ENCODE peak calls at places on chromosomes 13 and 19, in four cellular contexts. Z, V, N and U are unnamed samples.

GRCh38 chr13:39616087-39616694 is 13.2 kb upstream of the LHFPL6 start:
- DNase-seq in N (no peak), V (no peak), Z (no peak), U (peak; percentile 57)

GRCh38 chr19:17244618-17245534 is 843 bp downstream of the NR2F6 start:
- DNase-seq in Z (no peak), N (no peak), V (no peak), U (no peak)

GRCh38 chr13:105231579-105231978 is 1303.9 kb downstream of the EFNB2 start:
- DNase-seq in Z (no peak), N (no peak), V (no peak), U (no peak)

GRCh38 chr13:102309110-102309509 is 92.7 kb downstream of the FGF14 start:
- DNase-seq in N (no peak), V (no peak), Z (no peak), U (peak; percentile 48)

GRCh38 chr13:19596960-19597361 is 35.6 kb upstream of the TPTE2 start:
- DNase-seq in Z (no peak), N (no peak), V (no peak), U (peak; percentile 63)

GRCh38 chr13:21124853-21125252 is 51.5 kb downstream of the SKA3 start:
- DNase-seq in V (no peak), Z (no peak), N (no peak), U (peak; percentile 49)

GRCh38 chr13:38401276-38401675 is 51.6 kb downstream of the UFM1 start:
- DNase-seq in N (no peak), V (no peak), Z (no peak), U (no peak)

GRCh38 chr19:4064551-4065260 is 2.0 kb downstream of the ZBTB7A start:
- DNase-seq in V (no peak), N (no peak), Z (peak; percentile 79), U (no peak)

GRCh38 chr19:55283548-55284393 is at the start of gene BRSK1:
- DNase-seq in Z (peak; percentile 65), V (no peak), N (no peak), U (no peak)

GRCh38 chr19:48714759-48715261 is 4.7 kb downstream of the MAMSTR start:
- DNase-seq in Z (no peak), N (no peak), V (no peak), U (no peak)

GRCh38 chr13:113092776-113093579 is 12.6 kb upstream of the F7 start:
- DNase-seq in Z (no peak), V (no peak), N (no peak), U (no peak)

GRCh38 chr19:50414850-50415660 is 3.7 kb upstream of the SPIB start:
- DNase-seq in N (no peak), Z (peak; percentile 82), V (peak; percentile 79), U (peak; percentile 28)

GRCh38 chr13:111909971-111910671 is 156.8 kb upstream of the SOX1 start:
- DNase-seq in V (peak; percentile 56), Z (peak; percentile 41), N (no peak), U (no peak)

GRCh38 chr13:91647361-91647970 is 249.0 kb downstream of the GPC5 start:
- DNase-seq in V (no peak), N (no peak), Z (no peak), U (no peak)

GRCh38 chr19:33740811-33741396 is 55.8 kb upstream of the KCTD15 start:
- DNase-seq in V (no peak), N (no peak), Z (no peak), U (peak; percentile 5)

GRCh38 chr13:42039457-42039945 is 8.9 kb upstream of the DGKH start:
- DNase-seq in Z (no peak), V (no peak), N (no peak), U (no peak)

GRCh38 chr19:18894254-18895037 is 1.5 kb downstream of the CERS1 start:
- DNase-seq in Z (no peak), V (peak; percentile 61), N (no peak), U (no peak)

GRCh38 chr13:97306646-97307045 is 84.5 kb downstream of the MBNL2 start:
- DNase-seq in V (no peak), Z (no peak), N (no peak), U (no peak)

GRCh38 chr19:34120846-34121639 is 51.3 kb upstream of the LSM14A start:
- DNase-seq in N (no peak), Z (peak; percentile 59), V (no peak), U (peak; percentile 31)

GRCh38 chr13:26785845-26786630 is 25.5 kb upstream of the GPR12 start:
- DNase-seq in V (no peak), Z (peak; percentile 79), N (no peak), U (no peak)

GRCh38 chr13:104869501-104869900 is 1666.0 kb downstream of the EFNB2 start:
- DNase-seq in V (no peak), Z (no peak), N (no peak), U (no peak)

GRCh38 chr13:50891206-50891605 is 18.4 kb upstream of the RNASEH2B start:
- DNase-seq in N (no peak), Z (no peak), V (no peak), U (no peak)

GRCh38 chr13:74778087-74778486 is 643.9 kb upstream of the KLF12 start:
- DNase-seq in N (no peak), Z (no peak), V (no peak), U (no peak)

GRCh38 chr13:40777166-40777956 is 6.4 kb upstream of the MRPS31 start:
- DNase-seq in N (no peak), V (no peak), Z (peak; percentile 66), U (peak; percentile 52)

GRCh38 chr19:55406869-55407624 is 541 bp downstream of the UBE2S start:
- DNase-seq in V (peak; percentile 69), Z (no peak), N (no peak), U (no peak)

GRCh38 chr13:33057019-33057785 is 41.0 kb downstream of the KL start:
- DNase-seq in N (no peak), Z (no peak), V (no peak), U (peak; percentile 7)

GRCh38 chr13:20824762-20825161 is 51.0 kb upstream of the EEF1AKMT1 start:
- DNase-seq in V (no peak), N (no peak), Z (no peak), U (no peak)

GRCh38 chr19:4264812-4265211 is 14.3 kb upstream of the SHD start:
- DNase-seq in N (no peak), V (no peak), Z (no peak), U (no peak)

GRCh38 chr19:33005440-33005839 is 33.4 kb downstream of the FAAP24 start:
- DNase-seq in V (no peak), N (no peak), Z (no peak), U (peak; percentile 50)

GRCh38 chr19:2793126-2793525 is 7.8 kb downstream of the THOP1 start:
- DNase-seq in Z (no peak), N (no peak), V (no peak), U (no peak)

GRCh38 chr19:39205449-39205764 is 1.3 kb upstream of the SYCN start:
- DNase-seq in N (no peak), V (no peak), Z (no peak), U (no peak)

GRCh38 chr19:39202998-39203355 is 1.1 kb downstream of the SYCN start:
- DNase-seq in V (no peak), Z (no peak), N (no peak), U (no peak)

GRCh38 chr19:39200818-39201145 is 3.3 kb downstream of the SYCN start:
- DNase-seq in N (no peak), Z (no peak), V (no peak), U (no peak)

GRCh38 chr19:39206122-39206521 is 2.1 kb upstream of the SYCN start:
- DNase-seq in V (no peak), Z (no peak), N (no peak), U (no peak)

DNA sequence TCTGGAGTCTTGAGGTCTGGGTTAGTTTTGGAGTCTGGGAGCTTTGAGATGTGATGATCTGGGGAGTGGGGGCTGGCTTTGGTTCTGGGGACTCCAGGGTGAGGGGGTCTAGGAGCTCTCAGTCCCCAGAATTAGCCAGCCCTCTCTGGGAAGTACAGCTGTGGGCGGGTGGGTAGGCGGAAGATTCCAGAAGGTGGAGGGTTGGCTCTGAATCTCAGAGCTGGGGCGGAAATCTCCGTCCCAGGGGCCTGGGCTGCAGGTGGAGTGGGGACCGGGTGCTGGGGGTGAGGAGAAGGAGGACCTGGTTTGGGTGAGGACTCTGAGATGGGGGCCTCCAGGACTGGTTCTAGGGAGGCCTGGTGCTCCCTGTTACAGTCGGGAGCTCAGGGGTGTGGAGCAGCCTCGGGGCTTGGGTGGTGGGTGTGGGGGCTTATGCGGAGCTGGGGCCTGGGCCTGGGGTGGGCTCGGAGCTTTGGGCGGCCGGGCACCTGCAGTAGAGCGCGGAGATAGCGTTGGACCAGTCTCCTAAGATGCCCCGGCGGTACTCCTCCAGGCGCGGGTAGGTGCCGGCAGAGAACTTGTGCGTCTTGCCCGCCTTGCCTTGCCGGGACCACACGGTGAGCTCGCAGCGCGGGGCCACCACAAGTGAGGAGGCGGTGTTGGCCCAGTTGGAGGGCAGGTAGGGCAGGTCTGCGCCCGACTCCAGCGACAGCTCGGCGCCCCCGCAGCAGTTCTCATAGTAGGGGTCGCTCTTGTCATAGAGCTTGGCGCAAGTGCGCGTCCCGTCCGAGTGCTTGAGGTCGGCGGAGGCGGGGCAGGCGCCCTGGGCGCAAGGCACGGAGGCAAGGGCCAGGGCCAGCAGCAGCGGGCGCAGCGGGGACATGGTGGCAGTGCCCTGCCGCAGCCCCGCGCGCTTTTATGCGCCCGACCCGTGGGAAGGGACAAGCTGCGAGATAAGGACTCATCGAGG is at the start of gene SYCN:
- DNase-seq in V (no peak), N (no peak), Z (no peak), U (no peak)
- H3K4me3 ChIP-seq in V (no peak within 1 kb of the TSS), N (no peak within 1 kb of the TSS), Z (no peak within 1 kb of the TSS), U (no peak within 1 kb of the TSS)

DNA sequence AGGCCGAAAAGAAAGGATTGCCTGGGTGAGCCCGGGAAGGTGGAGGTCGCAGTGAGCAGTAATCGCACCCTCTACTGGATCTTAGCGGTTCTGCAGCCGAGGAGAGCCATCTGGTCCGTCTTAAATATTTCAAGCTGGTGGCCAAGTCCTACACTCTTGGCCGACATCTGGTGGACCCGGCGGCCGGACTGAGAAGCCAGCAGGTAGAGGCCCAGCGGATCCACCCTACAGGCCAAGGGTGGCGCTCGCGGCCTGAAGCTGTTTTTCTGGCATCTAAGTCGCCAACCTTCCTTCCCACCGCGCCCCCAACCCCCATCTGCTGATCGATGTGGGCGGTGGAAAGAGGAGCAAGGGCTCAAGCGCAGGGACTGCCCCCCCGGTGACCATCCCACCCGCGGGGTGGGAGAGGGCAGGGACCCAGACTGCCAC is 46.5 kb upstream of the ZNF730 start:
- DNase-seq in V (no peak), N (no peak), Z (no peak), U (no peak)
- TF ChIP-seq CTCF in V (peak; percentile 34), N (peak; percentile 74), Z (no peak), U (peak; percentile 34)

DNA sequence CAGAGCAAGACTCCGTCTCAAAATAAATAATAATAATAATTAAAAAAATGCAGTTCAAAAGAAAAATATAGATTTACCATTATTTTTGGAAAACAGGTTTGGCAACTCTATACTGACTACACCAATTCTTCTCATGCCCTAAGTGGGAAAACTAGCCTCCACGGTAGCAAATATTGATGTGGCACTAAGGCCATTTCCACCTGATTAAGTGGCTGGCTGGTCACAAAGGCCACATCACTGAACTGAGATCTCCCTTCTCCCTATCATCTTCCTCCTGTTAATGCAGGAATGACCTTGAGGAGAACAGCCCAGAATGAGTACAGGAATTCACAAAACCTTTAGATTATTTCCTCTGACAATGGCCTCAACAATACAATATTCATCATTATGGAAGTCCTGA is 18.6 kb downstream of the ZNF814 start:
- DNase-seq in V (no peak), Z (no peak), N (no peak), U (no peak)
- H3K36me3 ChIP-seq in V (peaks cover 36% of the 10 kb centered on the region), Z (peaks cover 29% of the 10 kb centered on the region), N (peaks cover 32% of the 10 kb centered on the region), U (peaks cover 7% of the 10 kb centered on the region)

DNA sequence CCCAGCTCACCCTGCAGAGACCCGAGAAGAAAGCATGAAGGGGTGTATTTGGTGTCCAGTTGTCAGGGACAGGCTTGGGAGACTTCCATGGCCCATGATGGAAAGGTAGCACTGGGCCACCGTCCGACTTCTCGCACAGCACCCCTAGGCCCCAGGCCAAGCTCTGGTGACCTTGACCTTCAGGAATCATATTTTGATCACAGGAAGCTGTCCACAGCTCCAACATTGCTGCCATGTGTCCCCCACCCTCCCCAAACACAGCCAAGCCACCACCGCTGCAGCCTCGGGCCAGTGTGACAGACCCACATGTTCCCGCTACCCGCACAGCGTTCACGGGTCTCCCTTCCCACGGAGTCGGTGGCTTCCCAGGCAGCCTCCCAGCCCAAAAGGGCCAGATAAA is 842 bp upstream of the PTGIR start:
- DNase-seq in Z (no peak), N (no peak), V (no peak), U (no peak)
- H3K4me3 ChIP-seq in Z (no peak overlapping the region), N (peak overlapping the region; percentile 24), V (no peak overlapping the region), U (no peak overlapping the region)